ENCODE peak calls at places on chromosomes 12 and 14, in ten cellular contexts. O is effector memory CD4-positive, alpha-beta T cell; E is suprapubic skin; W is gastrocnemius medialis; Z is heart left ventricle; A is NT2/D1; J is left ventricle myocardium inferior; K is mammary epithelial cell; C is CD4-positive, CD25-positive, alpha-beta regulatory T cell; M is aorta. N is an unnamed sample. For H3K4me1 and H3K27me3, the result is how much of the 10 kb centered on the place peaks cover.

GRCh38 chr12:4870423-4870822 is 39.3 kb upstream of the KCNA1 start:
- DNase-seq in O (no peak), E (no peak), J (no peak), Z (no peak), W (no peak), M (no peak), K (no peak), C (no peak), A (no peak), N (no peak)

GRCh38 chr12:88011755-88012154 is 17.4 kb downstream of the C12orf50 start:
- DNase-seq in Z (no peak), A (no peak), C (no peak), O (no peak), K (no peak), W (no peak), M (no peak), J (no peak), E (no peak), N (no peak)

GRCh38 chr12:54032627-54033100 is at the start of gene HOXC5:
- DNase-seq in E (no peak), J (peak), O (peak), Z (peak), M (peak), C (peak), W (peak), A (peak), K (peak), N (peak)

GRCh38 chr14:21024668-21025373 is at the start of gene NDRG2:
- DNase-seq in A (peak), E (peak), J (peak), C (peak), K (no peak), Z (peak), W (peak), M (peak), O (peak), N (peak)

GRCh38 chr12:110301065-110301806 is 20.2 kb downstream of the ATP2A2 start:
- DNase-seq in M (no peak), O (no peak), W (no peak), K (no peak), J (no peak), E (no peak), Z (no peak), A (no peak), C (no peak), N (no peak)

GRCh38 chr12:1250641-1251040 is 259.6 kb downstream of the ERC1 start:
- DNase-seq in C (no peak), Z (no peak), E (no peak), A (peak), W (no peak), J (no peak), M (no peak), O (no peak), K (peak), N (peak)

GRCh38 chr14:67551123-67551522 is 18.0 kb downstream of the PLEKHH1 start:
- DNase-seq in O (no peak), K (no peak), A (no peak), C (no peak), J (no peak), Z (no peak), W (no peak), E (no peak), M (no peak), N (no peak)

GRCh38 chr12:26721800-26722199 is 111.2 kb downstream of the ITPR2 start:
- DNase-seq in O (no peak), W (no peak), A (no peak), E (no peak), M (no peak), C (no peak), K (peak), J (no peak), Z (no peak), N (peak)

GRCh38 chr14:64943981-64944520 is 1.5 kb upstream of the GPX2 start:
- DNase-seq in O (no peak), C (no peak), W (no peak), E (peak), J (no peak), M (no peak), Z (no peak), K (no peak), A (no peak), N (no peak)

GRCh38 chr14:39322807-39323206 is 89.1 kb downstream of the MIA2 start:
- DNase-seq in A (no peak), O (no peak), Z (no peak), K (no peak), J (no peak), E (no peak), C (no peak), W (no peak), M (no peak), N (no peak)

GRCh38 chr14:93133476-93133875 is 17.8 kb upstream of the ITPK1 start:
- DNase-seq in W (no peak), K (peak), E (no peak), A (no peak), C (no peak), Z (no peak), J (no peak), M (no peak), O (no peak), N (no peak)

GRCh38 chr14:73762375-73762822 is 48.2 kb upstream of the PNMA1 start:
- DNase-seq in J (no peak), O (no peak), M (no peak), K (no peak), Z (no peak), E (no peak), A (no peak), C (no peak), W (no peak), N (no peak)

GRCh38 chr14:73761621-73762355 is 47.6 kb upstream of the PNMA1 start:
- DNase-seq in J (no peak), W (no peak), E (no peak), C (no peak), M (no peak), Z (no peak), O (no peak), A (no peak), K (no peak), N (no peak)

GRCh38 chr14:73764881-73765280 is 50.7 kb upstream of the PNMA1 start:
- DNase-seq in Z (peak), C (no peak), A (no peak), J (peak), O (no peak), W (peak), K (no peak), M (peak), E (no peak), N (no peak)

GRCh38 chr14:73764406-73764805 is 50.2 kb upstream of the PNMA1 start:
- DNase-seq in J (no peak), Z (no peak), A (no peak), C (no peak), O (no peak), K (no peak), W (no peak), E (no peak), M (no peak), N (no peak)

GRCh38 chr14:73763396-73763795 is 49.2 kb upstream of the PNMA1 start:
- DNase-seq in W (no peak), Z (no peak), K (no peak), E (no peak), J (no peak), O (no peak), A (no peak), M (no peak), C (no peak), N (no peak)
- H3K4me1 ChIP-seq in W (half or more), Z (under half), K (under half), E (half or more), J (half or more), O (under half), A (under half), M (under half), C (under half), N (under half)

DNA sequence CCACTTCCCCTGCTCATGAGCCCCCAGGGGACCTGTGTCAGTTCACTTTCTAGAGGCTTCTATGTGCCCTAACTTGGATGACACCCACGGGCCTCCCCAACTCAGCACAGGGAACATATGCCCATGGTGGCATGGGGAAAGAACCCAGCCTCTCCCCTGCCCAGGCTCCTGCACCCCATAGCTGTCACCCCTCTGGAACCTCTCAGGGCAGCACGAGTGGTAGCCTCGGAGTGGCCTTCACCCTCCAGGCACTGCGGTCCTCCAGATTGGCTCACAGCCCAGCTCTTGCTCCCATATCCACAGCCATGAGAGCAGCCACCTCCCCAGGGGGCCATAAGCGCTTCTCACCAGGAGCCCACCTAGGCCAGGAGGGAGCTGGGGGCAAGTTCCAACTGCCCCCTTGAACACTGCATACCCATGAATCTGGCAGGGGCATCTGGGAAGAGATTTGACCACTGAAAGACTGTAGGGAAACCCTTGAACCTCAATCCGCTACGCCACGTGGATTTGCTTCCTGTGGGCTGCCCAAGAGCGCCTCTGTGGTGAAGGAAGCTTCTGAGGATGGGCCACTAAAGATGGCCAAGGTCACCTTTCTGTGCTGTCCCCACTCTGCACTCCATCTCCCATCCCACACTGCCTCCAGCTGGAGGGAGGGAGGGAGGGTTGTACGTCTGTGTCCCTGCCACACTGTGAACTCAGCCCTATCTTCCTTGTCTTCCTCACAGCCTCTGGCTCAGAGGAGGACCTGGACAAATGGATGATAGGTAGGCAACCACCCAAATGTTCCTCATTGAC is 11.9 kb downstream of the PLD4 start:
- DNase-seq in E (no peak), Z (no peak), A (no peak), C (no peak), M (peak), W (no peak), K (no peak), O (no peak), J (peak), N (no peak)
- H3K27me3 ChIP-seq in E (under half), Z (under half), A (under half), C (under half), M (under half), W (under half), K (under half), O (under half), J (half or more), N (under half)

DNA sequence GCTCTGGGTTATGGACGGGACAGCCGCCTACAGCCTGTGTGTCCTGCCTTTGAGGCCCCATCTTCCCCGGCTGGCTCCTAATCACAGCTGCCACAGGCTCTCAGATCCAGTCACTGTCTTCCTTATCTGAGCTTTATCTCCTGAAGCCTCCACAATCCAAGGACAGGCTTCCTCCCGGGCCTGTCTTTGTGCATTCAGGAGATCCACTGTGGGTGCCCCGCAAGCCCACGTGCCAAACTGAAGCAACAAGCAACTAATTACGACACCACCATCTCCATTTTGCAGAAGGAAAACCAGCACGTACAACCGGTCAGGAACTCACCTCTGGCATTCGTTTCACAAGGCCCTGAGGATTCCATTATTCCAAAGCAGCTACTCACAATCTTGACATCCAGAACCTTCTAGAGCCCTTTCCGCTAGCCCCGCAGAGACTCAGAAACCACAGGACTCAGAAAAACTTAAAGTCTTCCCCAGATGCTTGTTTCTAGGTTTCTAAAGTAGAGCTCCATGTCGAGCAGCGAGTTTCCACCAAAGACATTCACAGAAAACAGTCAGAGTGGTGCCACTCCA is 14.0 kb downstream of the SYNE3 start:
- DNase-seq in O (no peak), A (no peak), W (no peak), E (no peak), Z (no peak), M (no peak), J (no peak), C (no peak), K (no peak), N (no peak)
- H3K4me3 ChIP-seq in O (no peak), A (no peak), W (no peak), E (no peak), Z (no peak), M (no peak), J (no peak), C (no peak), K (no peak), N (no peak)

GRCh38 chr12:52049688-52050087 is 1.6 kb upstream of the NR4A1 start:
- DNase-seq in J (no peak), W (no peak), M (no peak), E (no peak), Z (no peak), C (no peak), A (no peak), O (no peak), K (no peak), N (no peak)

GRCh38 chr12:52052471-52053186 is 1.4 kb downstream of the NR4A1 start:
- DNase-seq in W (no peak), O (peak), Z (peak), A (no peak), K (peak), J (no peak), E (no peak), M (no peak), C (peak), N (no peak)

GRCh38 chr12:52049286-52049685 is 2.0 kb upstream of the NR4A1 start:
- DNase-seq in O (no peak), M (no peak), Z (no peak), K (no peak), A (no peak), J (no peak), C (no peak), W (no peak), E (no peak), N (no peak)

GRCh38 chr12:52050771-52051541 is at the start of gene NR4A1:
- DNase-seq in K (peak), O (peak), M (peak), J (peak), E (peak), A (peak), W (peak), Z (peak), C (peak), N (peak)

DNA sequence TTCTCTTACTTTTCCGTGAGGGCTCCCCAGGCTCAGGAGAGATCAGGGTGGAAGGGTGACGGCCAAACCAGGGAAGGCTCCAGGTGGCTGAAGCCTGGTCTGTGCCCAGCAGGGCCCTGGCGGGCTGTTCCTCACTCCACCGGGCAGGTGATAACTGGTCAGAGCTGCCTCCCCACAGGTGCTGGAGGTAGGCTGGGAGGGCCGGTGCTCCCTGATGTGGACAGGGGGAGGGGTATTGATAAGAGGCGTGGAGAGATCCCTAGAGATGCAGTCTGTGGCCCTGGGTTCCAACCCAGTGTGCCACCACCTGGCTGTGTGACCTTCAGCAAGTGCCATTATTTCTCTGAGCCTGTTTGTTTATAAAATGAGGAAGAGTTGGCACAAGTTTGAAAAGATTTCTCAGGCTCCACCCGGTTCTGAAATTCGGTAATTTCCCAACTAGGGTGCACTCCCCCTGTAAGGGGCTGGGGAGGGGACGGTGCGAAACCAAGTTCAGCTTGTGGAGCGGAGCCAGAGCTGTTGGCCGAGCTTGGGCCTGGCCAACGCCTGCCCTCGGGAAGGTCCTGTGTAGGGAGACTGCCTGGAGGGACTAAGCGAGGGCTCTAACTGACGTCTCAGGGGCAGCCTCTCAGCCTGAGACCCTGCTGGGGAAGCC is 999 bp upstream of the NR4A1 start:
- DNase-seq in Z (no peak), A (no peak), W (no peak), O (no peak), J (no peak), C (no peak), E (peak), K (peak), M (no peak), N (no peak)
- H3K4me1 ChIP-seq in Z (half or more), A (under half), W (under half), O (under half), J (half or more), C (under half), E (half or more), K (under half), M (under half), N (under half)

GRCh38 chr12:132211811-132212210 is 67.6 kb downstream of the NOC4L start:
- DNase-seq in J (no peak), O (no peak), K (no peak), E (no peak), W (no peak), Z (no peak), C (no peak), M (no peak), A (no peak), N (no peak)
- H3K27me3 ChIP-seq in J (under half), O (under half), K (under half), E (under half), W (under half), Z (under half), C (under half), M (under half), A (half or more), N (under half)

GRCh38 chr12:122421263-122421814 is 1.1 kb downstream of the CLIP1 start:
- DNase-seq in K (peak), E (peak), O (no peak), Z (peak), J (peak), M (peak), W (peak), A (no peak), C (peak), N (peak)

GRCh38 chr12:122423258-122424165 is 1.0 kb upstream of the CLIP1 start:
- DNase-seq in K (peak), W (no peak), C (no peak), J (no peak), O (no peak), Z (no peak), E (no peak), A (peak), M (no peak), N (peak)

GRCh38 chr12:122421815-122422737 is at the start of gene CLIP1:
- DNase-seq in E (peak), A (no peak), M (peak), J (peak), K (peak), O (peak), C (peak), W (peak), Z (peak), N (peak)

GRCh38 chr12:122422769-122423257 is 344 bp upstream of the CLIP1 start:
- DNase-seq in Z (peak), E (peak), J (peak), A (no peak), O (no peak), M (peak), W (no peak), C (no peak), K (peak), N (no peak)

DNA sequence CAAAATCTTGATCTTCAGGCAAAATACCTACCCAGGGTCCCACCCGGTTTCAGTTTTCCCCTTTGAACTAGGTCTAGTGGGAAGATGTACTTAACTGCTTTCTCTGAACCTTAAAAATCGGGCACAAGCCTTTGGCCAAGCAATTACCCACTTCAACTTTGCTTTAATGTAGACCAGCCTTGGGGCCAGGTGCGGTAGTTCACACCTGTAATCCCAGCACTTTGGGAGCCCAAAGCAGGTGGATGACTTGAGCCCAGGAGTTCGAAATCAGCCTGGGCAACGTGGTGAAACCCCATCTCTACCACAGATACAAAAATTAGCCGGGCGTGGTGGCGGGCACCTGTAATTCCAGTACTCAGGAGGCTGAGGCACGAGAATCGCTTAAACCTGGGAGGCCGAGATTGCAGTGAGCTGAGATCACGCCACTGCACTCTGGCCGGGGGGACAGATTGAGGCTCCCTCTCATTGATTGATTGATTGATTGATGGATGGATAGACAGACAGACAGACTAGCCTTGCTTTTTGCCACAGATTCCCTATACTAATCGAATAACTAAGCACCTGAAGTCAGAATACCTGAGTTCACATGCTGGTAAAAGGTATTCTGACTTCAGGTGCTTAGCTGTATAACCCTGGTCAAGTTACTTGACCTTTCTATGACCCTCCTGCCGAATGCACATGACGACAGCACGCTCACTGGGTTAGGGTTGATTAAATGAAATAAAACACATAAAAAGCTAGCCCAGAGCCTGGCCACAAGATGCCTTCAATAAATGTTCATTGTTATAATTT is 1.8 kb downstream of the CLIP1 start:
- DNase-seq in K (no peak), C (no peak), M (no peak), E (peak), W (no peak), A (no peak), Z (no peak), O (no peak), J (no peak), N (no peak)
- H3K4me3 ChIP-seq in K (peak), C (peak), M (peak), E (peak), W (peak), A (no peak), Z (peak), O (peak), J (peak), N (peak)

GRCh38 chr14:72777636-72778035 is 116.3 kb downstream of the DPF3 start:
- DNase-seq in O (no peak), C (no peak), W (no peak), K (no peak), E (no peak), J (no peak), Z (no peak), A (no peak), M (no peak), N (no peak)
- H3K4me1 ChIP-seq in O (under half), C (under half), W (half or more), K (under half), E (under half), J (half or more), Z (under half), A (under half), M (under half), N (under half)

GRCh38 chr12:52646613-52647012 is 5.4 kb downstream of the KRT2 start:
- DNase-seq in A (no peak), J (no peak), E (no peak), K (no peak), Z (no peak), C (no peak), M (no peak), W (no peak), O (no peak), N (no peak)

GRCh38 chr12:52644078-52644415 is 8.0 kb downstream of the KRT2 start:
- DNase-seq in W (no peak), K (no peak), O (no peak), M (no peak), A (no peak), Z (no peak), J (no peak), E (no peak), C (no peak), N (no peak)

GRCh38 chr12:52645120-52645761 is 6.8 kb downstream of the KRT2 start:
- DNase-seq in W (no peak), C (peak), A (no peak), K (peak), J (no peak), Z (no peak), M (no peak), E (no peak), O (peak), N (no peak)

GRCh38 chr12:52645982-52646381 is 6.0 kb downstream of the KRT2 start:
- DNase-seq in C (no peak), M (no peak), Z (no peak), K (no peak), W (no peak), O (no peak), J (no peak), A (no peak), E (no peak), N (no peak)

GRCh38 chr12:52643233-52644077 is 8.6 kb downstream of the KRT2 start:
- DNase-seq in E (no peak), W (no peak), M (no peak), A (no peak), J (no peak), K (no peak), O (no peak), C (no peak), Z (no peak), N (no peak)
- H3K27me3 ChIP-seq in E (under half), W (under half), M (under half), A (under half), J (half or more), K (under half), O (under half), C (under half), Z (under half), N (under half)

GRCh38 chr12:122871851-122872785 is 23.8 kb downstream of the VPS37B start:
- DNase-seq in E (peak), M (peak), A (peak), Z (peak), K (peak), J (peak), C (peak), W (no peak), O (no peak), N (peak)
- H3K4me3 ChIP-seq in E (peak), M (no peak), A (peak), Z (peak), K (no peak), J (peak), C (peak), W (peak), O (peak), N (peak)

GRCh38 chr12:62654558-62655241 is 188.1 kb downstream of the MON2 start:
- DNase-seq in K (no peak), W (no peak), O (no peak), Z (no peak), M (no peak), C (no peak), A (no peak), E (no peak), J (no peak), N (no peak)
- H3K4me1 ChIP-seq in K (under half), W (under half), O (under half), Z (under half), M (under half), C (under half), A (under half), E (under half), J (under half), N (under half)